ENCODE peak calls at places on chromosomes 3 and 15, in ten cellular contexts. W is breast epithelium, I is thyroid gland, J is AG09309, T is astrocyte, D is right lobe of liver, B is A549, O is heart right ventricle, S is AG04449, X is transverse colon. V is an unnamed sample.

GRCh38 chr3:54514416-54514815 is 392.1 kb downstream of the CACNA2D3 start:
- DNase-seq in W (no peak), I (no peak), J (no peak), T (no peak), D (no peak), B (no peak), O (no peak), S (no peak), X (no peak), V (no peak)

GRCh38 chr3:183378008-183378407 is 50.4 kb downstream of the MCF2L2 start:
- DNase-seq in W (no peak), I (no peak), J (no peak), T (no peak), D (no peak), B (no peak), O (no peak), S (no peak), X (no peak), V (no peak)

GRCh38 chr15:83092309-83092976 is 15.0 kb upstream of the TM6SF1 start:
- DNase-seq in W (no peak), I (peak), J (no peak), T (peak), D (no peak), B (no peak), O (peak), S (no peak), X (peak), V (no peak)

GRCh38 chr3:84906065-84906464 is 52.7 kb upstream of the CADM2 start:
- DNase-seq in W (no peak), I (no peak), J (no peak), T (no peak), D (no peak), B (no peak), O (no peak), S (no peak), X (no peak), V (no peak)

GRCh38 chr3:34020761-34021635 is 222.6 kb downstream of the PDCD6IP start:
- DNase-seq in W (no peak), I (no peak), J (no peak), T (no peak), D (no peak), B (no peak), O (no peak), S (no peak), X (no peak), V (no peak)

GRCh38 chr15:82968066-82968465 is 15.5 kb upstream of the HOMER2 start:
- DNase-seq in W (no peak), I (no peak), J (peak), T (peak), D (no peak), B (no peak), O (no peak), S (peak), X (no peak), V (no peak)

GRCh38 chr3:99579246-99579645 is 59.1 kb upstream of the COL8A1 start:
- DNase-seq in W (no peak), I (no peak), J (no peak), T (peak), D (no peak), B (no peak), O (no peak), S (no peak), X (no peak), V (no peak)

GRCh38 chr3:170346481-170347125 is 10.9 kb upstream of the SKIL start:
- DNase-seq in W (no peak), I (no peak), J (no peak), T (no peak), D (no peak), B (peak), O (no peak), S (no peak), X (no peak), V (no peak)

GRCh38 chr3:61563614-61564404 is 2.4 kb downstream of the PTPRG start:
- DNase-seq in W (no peak), I (peak), J (no peak), T (no peak), D (peak), B (no peak), O (peak), S (no peak), X (no peak), V (no peak)

DNA sequence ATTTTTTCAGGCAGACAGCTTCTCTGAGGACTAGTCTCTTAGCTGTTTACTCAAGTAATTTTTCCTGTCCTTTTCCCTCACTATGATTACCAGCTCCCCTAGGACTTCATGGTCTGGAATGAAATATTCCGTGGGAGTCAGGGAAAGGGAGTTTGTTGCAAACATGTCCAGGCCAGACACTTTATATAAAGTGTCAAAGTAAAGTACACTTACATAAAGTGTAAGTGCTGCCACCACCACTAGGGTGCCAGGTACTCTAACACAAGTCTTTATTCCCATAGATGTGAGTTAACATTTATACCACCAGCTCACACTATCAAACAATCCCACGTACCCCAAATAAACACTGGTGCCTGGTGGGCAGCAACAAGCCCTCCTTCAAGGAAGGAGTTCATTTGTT is 179.8 kb downstream of the SNRPN start:
- DNase-seq in W (no peak), I (no peak), J (no peak), T (peak), D (no peak), B (no peak), O (no peak), S (no peak), X (no peak), V (no peak)
- TF ChIP-seq CTCF in W (no peak), I (no peak), J (peak), T (peak), D (no peak), B (no peak), O (peak), S (no peak), X (no peak), V (peak)

GRCh38 chr3:127016043-127016343 is 33.1 kb downstream of the PLXNA1 start:
- DNase-seq in W (no peak), I (no peak), J (no peak), T (no peak), D (no peak), B (no peak), O (no peak), S (no peak), X (no peak), V (no peak)

GRCh38 chr3:127015282-127016042 is 32.5 kb downstream of the PLXNA1 start:
- DNase-seq in W (no peak), I (no peak), J (no peak), T (no peak), D (no peak), B (no peak), O (no peak), S (no peak), X (no peak), V (no peak)

GRCh38 chr3:127017229-127017628 is 34.3 kb downstream of the PLXNA1 start:
- DNase-seq in W (no peak), I (no peak), J (no peak), T (no peak), D (no peak), B (no peak), O (no peak), S (no peak), X (no peak), V (no peak)

GRCh38 chr3:127017781-127018180 is 34.9 kb downstream of the PLXNA1 start:
- DNase-seq in W (no peak), I (no peak), J (no peak), T (no peak), D (no peak), B (no peak), O (no peak), S (no peak), X (no peak), V (no peak)

DNA sequence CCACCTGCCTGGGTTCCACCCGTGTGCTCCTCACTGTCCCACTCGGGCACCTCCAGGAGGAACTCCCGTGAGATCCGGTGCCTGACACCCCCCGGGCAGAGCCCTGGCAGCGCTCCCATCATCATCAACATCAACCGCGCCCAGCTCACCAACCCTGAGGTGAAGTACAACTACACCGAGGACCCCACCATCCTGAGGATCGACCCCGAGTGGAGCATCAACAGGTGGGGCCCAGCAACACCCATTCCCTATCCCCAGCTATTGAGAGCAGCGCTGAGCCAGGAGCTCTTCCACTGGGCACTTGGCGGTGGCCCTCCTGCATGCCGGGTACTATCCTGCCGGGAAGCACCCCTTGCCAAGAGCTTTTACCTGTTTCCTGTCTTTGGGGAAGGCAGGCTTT is 33.5 kb downstream of the PLXNA1 start:
- DNase-seq in W (no peak), I (no peak), J (no peak), T (no peak), D (no peak), B (no peak), O (no peak), S (no peak), X (no peak), V (no peak)
- H3K4me3 ChIP-seq in W (no peak), I (no peak), J (no peak), T (no peak), D (no peak), B (no peak), O (no peak), S (no peak), X (no peak), V (no peak)

DNA sequence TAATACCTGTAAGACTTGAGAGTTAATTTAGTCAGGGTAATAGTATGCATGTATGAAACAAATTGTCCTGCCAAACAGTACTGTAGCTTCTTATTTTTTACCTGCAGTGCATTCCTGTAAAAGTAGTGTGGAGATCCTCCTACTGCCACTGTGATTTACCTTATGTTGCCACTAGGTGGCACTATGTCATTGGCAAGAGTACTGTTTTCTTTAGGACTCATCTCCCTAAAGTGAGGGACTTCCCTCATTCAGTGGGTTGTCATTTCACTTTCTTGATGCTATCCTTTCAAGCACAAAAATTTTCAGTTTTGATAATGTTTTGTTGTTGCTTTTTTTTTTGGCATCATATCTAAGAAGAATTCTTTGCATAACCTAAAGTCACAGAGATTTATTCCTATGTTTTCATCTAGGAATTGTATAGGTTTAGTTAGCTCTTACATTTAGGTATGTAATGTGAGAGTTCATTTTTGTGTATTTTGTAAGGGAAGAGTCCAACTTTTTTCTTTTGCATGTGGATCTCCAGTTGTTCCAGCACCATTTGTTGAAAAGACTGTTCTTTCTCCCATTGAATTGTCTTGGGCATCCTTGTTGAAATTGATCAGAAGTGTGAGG is 105.7 kb downstream of the AKAP13 start:
- DNase-seq in W (no peak), I (peak), J (peak), T (no peak), D (peak), B (peak), O (peak), S (no peak), X (peak), V (no peak)
- TF ChIP-seq CTCF in W (peak), I (peak), J (peak), T (peak), D (peak), B (peak), O (peak), S (peak), X (peak), V (peak)

DNA sequence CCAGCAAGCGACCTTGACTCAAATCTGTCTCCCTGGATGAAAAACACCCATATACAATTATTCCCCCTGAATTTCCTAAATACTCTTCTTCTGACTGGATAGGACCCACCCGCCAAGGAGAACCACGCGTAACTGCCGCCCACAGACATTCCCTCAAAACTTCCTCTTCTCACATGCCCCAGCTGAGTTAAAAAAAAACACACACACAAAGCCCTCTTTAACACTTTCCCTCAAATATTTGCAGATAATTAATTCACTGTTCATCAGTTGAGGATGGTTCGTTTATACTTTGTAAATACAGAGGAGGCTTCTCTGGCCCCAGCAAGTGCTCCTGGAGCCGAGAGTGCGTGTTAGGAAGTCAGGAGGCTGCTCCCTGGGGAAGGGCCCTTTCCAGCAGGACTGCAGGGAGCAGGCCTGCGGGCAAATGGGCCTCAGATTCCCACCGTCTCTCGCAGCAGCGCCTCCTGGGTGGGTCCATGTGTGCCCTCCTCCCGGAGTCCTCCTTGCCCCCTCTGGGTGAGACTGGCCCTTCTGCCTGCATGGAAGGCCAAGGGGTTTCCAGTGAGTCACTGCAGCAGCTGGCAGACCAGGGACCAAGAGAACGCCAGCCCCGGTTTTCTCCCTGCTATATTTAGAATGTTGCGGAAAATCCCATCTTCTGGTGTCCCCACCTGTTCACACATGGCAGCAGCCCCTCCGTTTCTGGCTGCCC is 46.8 kb downstream of the MGLL start:
- DNase-seq in W (no peak), I (no peak), J (no peak), T (peak), D (no peak), B (no peak), O (peak), S (peak), X (no peak), V (no peak)
- H3K4me3 ChIP-seq in W (no peak), I (no peak), J (no peak), T (no peak), D (no peak), B (no peak), O (peak), S (no peak), X (no peak), V (no peak)

GRCh38 chr15:71386448-71387236 is 271.4 kb downstream of the THSD4 start:
- DNase-seq in W (no peak), I (no peak), J (no peak), T (peak), D (no peak), B (no peak), O (no peak), S (no peak), X (no peak), V (no peak)
- TF ChIP-seq CTCF in W (peak), I (peak), J (peak), T (peak), D (peak), B (peak), O (peak), S (peak), X (peak), V (peak)

V was measured in retinal pigment epithelial cell.